ENCODE peak calls at places on chromosome 6, in eight cellular contexts. B, T, U, E, F, D, H and X are unnamed samples.

GRCh38 chr6:82893889-82894652 is 171.6 kb downstream of the UBE3D start:
- DNase-seq in B (no peak), T (no peak), U (no peak), E (no peak), F (no peak), D (no peak), H (no peak), X (no peak)

GRCh38 chr6:100665041-100665380 is 200.3 kb upstream of the SIM1 start:
- DNase-seq in B (no peak), T (no peak), U (no peak), E (peak), F (no peak), D (no peak), H (no peak), X (peak)

GRCh38 chr6:32868257-32868788 is 14.3 kb downstream of the PSMB9 start:
- DNase-seq in B (peak), T (peak), U (peak), E (peak), F (peak), D (no peak), H (no peak), X (no peak)

GRCh38 chr6:77264970-77265369 is 198.3 kb downstream of the HTR1B start:
- DNase-seq in B (no peak), T (no peak), U (no peak), E (no peak), F (no peak), D (no peak), H (no peak), X (no peak)

GRCh38 chr6:110493253-110493800 is 16.9 kb upstream of the SLC22A16 start:
- DNase-seq in B (peak), T (no peak), U (no peak), E (no peak), F (no peak), D (no peak), H (no peak), X (no peak)

GRCh38 chr6:13026100-13026499 is 302.2 kb downstream of the TBC1D7 start:
- DNase-seq in B (no peak), T (no peak), U (no peak), E (no peak), F (no peak), D (no peak), H (no peak), X (no peak)

GRCh38 chr6:52994789-52995078 is 350 bp downstream of the GSTA4 start:
- DNase-seq in B (no peak), T (no peak), U (no peak), E (peak), F (no peak), D (no peak), H (no peak), X (peak)

GRCh38 chr6:34532230-34532629 is 23.9 kb downstream of the SPDEF start:
- DNase-seq in B (no peak), T (no peak), U (no peak), E (no peak), F (no peak), D (no peak), H (no peak), X (no peak)

GRCh38 chr6:71394001-71394432 is 105.4 kb downstream of the OGFRL1 start:
- DNase-seq in B (no peak), T (no peak), U (no peak), E (peak), F (no peak), D (no peak), H (no peak), X (no peak)

GRCh38 chr6:110415297-110415916 is at the start of gene DDO:
- DNase-seq in B (peak), T (no peak), U (peak), E (peak), F (peak), D (peak), H (no peak), X (no peak)

GRCh38 chr6:35601331-35602132 is 87.2 kb downstream of the FKBP5 start:
- DNase-seq in B (peak), T (peak), U (no peak), E (peak), F (peak), D (peak), H (peak), X (peak)

GRCh38 chr6:46796842-46797241 is 3.7 kb downstream of the MEP1A start:
- DNase-seq in B (no peak), T (no peak), U (no peak), E (no peak), F (no peak), D (no peak), H (no peak), X (no peak)

GRCh38 chr6:157884756-157885155 is 61.7 kb downstream of the SNX9 start:
- DNase-seq in B (no peak), T (no peak), U (no peak), E (no peak), F (no peak), D (no peak), H (no peak), X (no peak)

GRCh38 chr6:138182939-138183791 is 21.4 kb downstream of the ARFGEF3 start:
- DNase-seq in B (peak), T (no peak), U (peak), E (no peak), F (peak), D (no peak), H (no peak), X (no peak)